ENCODE peak calls at places on chromosomes 6 and 20, in four cellular contexts. One of them, this sample, is unnamed.

GRCh38 chr20:51541189-51542032 is 1.1 kb downstream of the NFATC2 start:
- DNase-seq in GF-D8: peak; percentile 91
- DNase-seq in activated T-cell treated with anti-CD3 and anti-CD28 coated beads, Interleukin-2, amount 50 U/mL, for 72 hours: peak; percentile 80
- DNase-seq in DMS153: peak; percentile 83
- DNase-seq in this sample: peak; percentile 69

GRCh38 chr6:144340541-144341371 is 55.6 kb downstream of the UTRN start:
- DNase-seq in GF-D8: no peak
- DNase-seq in activated T-cell treated with anti-CD3 and anti-CD28 coated beads, Interleukin-2, amount 50 U/mL, for 72 hours: no peak
- DNase-seq in DMS153: no peak
- DNase-seq in this sample: no peak

GRCh38 chr6:109503327-109504224 is 20.6 kb upstream of the ZBTB24 start:
- DNase-seq in GF-D8: peak; percentile 22
- DNase-seq in activated T-cell treated with anti-CD3 and anti-CD28 coated beads, Interleukin-2, amount 50 U/mL, for 72 hours: no peak
- DNase-seq in DMS153: no peak
- DNase-seq in this sample: no peak

GRCh38 chr20:47051936-47052566 is 157.4 kb downstream of the EYA2 start:
- DNase-seq in GF-D8: no peak
- DNase-seq in activated T-cell treated with anti-CD3 and anti-CD28 coated beads, Interleukin-2, amount 50 U/mL, for 72 hours: no peak
- DNase-seq in DMS153: no peak
- DNase-seq in this sample: no peak

GRCh38 chr6:169335301-169335700 is 81.7 kb upstream of the THBS2 start:
- DNase-seq in GF-D8: no peak
- DNase-seq in activated T-cell treated with anti-CD3 and anti-CD28 coated beads, Interleukin-2, amount 50 U/mL, for 72 hours: no peak
- DNase-seq in DMS153: no peak
- DNase-seq in this sample: no peak

GRCh38 chr6:31204751-31205145 is 34.3 kb upstream of the POU5F1 start:
- DNase-seq in GF-D8: no peak
- DNase-seq in activated T-cell treated with anti-CD3 and anti-CD28 coated beads, Interleukin-2, amount 50 U/mL, for 72 hours: no peak
- DNase-seq in DMS153: no peak
- DNase-seq in this sample: no peak

GRCh38 chr6:42428326-42429041 is 23.2 kb downstream of the TRERF1 start:
- DNase-seq in GF-D8: no peak
- DNase-seq in activated T-cell treated with anti-CD3 and anti-CD28 coated beads, Interleukin-2, amount 50 U/mL, for 72 hours: no peak
- DNase-seq in DMS153: no peak
- DNase-seq in this sample: peak; percentile 83

GRCh38 chr20:24657211-24657610 is 187.8 kb downstream of the SYNDIG1 start:
- DNase-seq in GF-D8: no peak
- DNase-seq in activated T-cell treated with anti-CD3 and anti-CD28 coated beads, Interleukin-2, amount 50 U/mL, for 72 hours: no peak
- DNase-seq in DMS153: no peak
- DNase-seq in this sample: no peak

GRCh38 chr20:45012682-45013302 is 46.5 kb downstream of the STK4 start:
- DNase-seq in GF-D8: no peak
- DNase-seq in activated T-cell treated with anti-CD3 and anti-CD28 coated beads, Interleukin-2, amount 50 U/mL, for 72 hours: no peak
- DNase-seq in DMS153: no peak
- DNase-seq in this sample: no peak

GRCh38 chr20:19408971-19409370 is 196.5 kb downstream of the SLC24A3 start:
- DNase-seq in GF-D8: no peak
- DNase-seq in activated T-cell treated with anti-CD3 and anti-CD28 coated beads, Interleukin-2, amount 50 U/mL, for 72 hours: no peak
- DNase-seq in DMS153: no peak
- DNase-seq in this sample: no peak

GRCh38 chr6:133456934-133457333 is 215.8 kb downstream of the EYA4 start:
- DNase-seq in GF-D8: no peak
- DNase-seq in activated T-cell treated with anti-CD3 and anti-CD28 coated beads, Interleukin-2, amount 50 U/mL, for 72 hours: no peak
- DNase-seq in DMS153: no peak
- DNase-seq in this sample: no peak

GRCh38 chr20:1721687-1722512 is 64.3 kb upstream of the SIRPG start:
- DNase-seq in GF-D8: no peak
- DNase-seq in activated T-cell treated with anti-CD3 and anti-CD28 coated beads, Interleukin-2, amount 50 U/mL, for 72 hours: no peak
- DNase-seq in DMS153: no peak
- DNase-seq in this sample: peak; percentile 25

GRCh38 chr20:44070139-44070900 is 116.7 kb downstream of the JPH2 start:
- DNase-seq in GF-D8: no peak
- DNase-seq in activated T-cell treated with anti-CD3 and anti-CD28 coated beads, Interleukin-2, amount 50 U/mL, for 72 hours: peak; percentile 46
- DNase-seq in DMS153: no peak
- DNase-seq in this sample: no peak

GRCh38 chr20:31617432-31618104 is 12.5 kb downstream of the ID1 start:
- DNase-seq in GF-D8: peak; percentile 79
- DNase-seq in activated T-cell treated with anti-CD3 and anti-CD28 coated beads, Interleukin-2, amount 50 U/mL, for 72 hours: no peak
- DNase-seq in DMS153: no peak
- DNase-seq in this sample: peak; percentile 64

GRCh38 chr6:111985202-111985731 is 68.6 kb upstream of the CCN6 start:
- DNase-seq in GF-D8: no peak
- DNase-seq in activated T-cell treated with anti-CD3 and anti-CD28 coated beads, Interleukin-2, amount 50 U/mL, for 72 hours: no peak
- DNase-seq in DMS153: peak; percentile 94
- DNase-seq in this sample: no peak

GRCh38 chr6:19492631-19493030 is 344.5 kb upstream of the ID4 start:
- DNase-seq in GF-D8: no peak
- DNase-seq in activated T-cell treated with anti-CD3 and anti-CD28 coated beads, Interleukin-2, amount 50 U/mL, for 72 hours: no peak
- DNase-seq in DMS153: peak; percentile 75
- DNase-seq in this sample: no peak

GRCh38 chr6:36642913-36643817 is 35.3 kb upstream of the CDKN1A start:
- DNase-seq in GF-D8: no peak
- DNase-seq in activated T-cell treated with anti-CD3 and anti-CD28 coated beads, Interleukin-2, amount 50 U/mL, for 72 hours: no peak
- DNase-seq in DMS153: no peak
- DNase-seq in this sample: no peak

GRCh38 chr6:98957440-98957839 is 9.7 kb upstream of the FBXL4 start:
- DNase-seq in GF-D8: no peak
- DNase-seq in activated T-cell treated with anti-CD3 and anti-CD28 coated beads, Interleukin-2, amount 50 U/mL, for 72 hours: no peak
- DNase-seq in DMS153: no peak
- DNase-seq in this sample: no peak

GRCh38 chr20:57190536-57191265 is 75.7 kb downstream of the BMP7 start:
- DNase-seq in GF-D8: no peak
- DNase-seq in activated T-cell treated with anti-CD3 and anti-CD28 coated beads, Interleukin-2, amount 50 U/mL, for 72 hours: no peak
- DNase-seq in DMS153: no peak
- DNase-seq in this sample: no peak

GRCh38 chr6:13813621-13814175 is 659 bp downstream of the MCUR1 start:
- DNase-seq in GF-D8: peak; percentile 27
- DNase-seq in activated T-cell treated with anti-CD3 and anti-CD28 coated beads, Interleukin-2, amount 50 U/mL, for 72 hours: no peak
- DNase-seq in DMS153: no peak
- DNase-seq in this sample: peak; percentile 83

GRCh38 chr6:6910734-6911295 is 196.9 kb upstream of the RREB1 start:
- DNase-seq in GF-D8: no peak
- DNase-seq in activated T-cell treated with anti-CD3 and anti-CD28 coated beads, Interleukin-2, amount 50 U/mL, for 72 hours: no peak
- DNase-seq in DMS153: no peak
- DNase-seq in this sample: no peak

GRCh38 chr6:6803180-6803978 is 214.9 kb downstream of the LY86 start:
- DNase-seq in GF-D8: no peak
- DNase-seq in activated T-cell treated with anti-CD3 and anti-CD28 coated beads, Interleukin-2, amount 50 U/mL, for 72 hours: peak; percentile 33
- DNase-seq in DMS153: no peak
- DNase-seq in this sample: peak; percentile 76

GRCh38 chr6:47028835-47029360 is 13.2 kb downstream of the ADGRF1 start:
- DNase-seq in GF-D8: no peak
- DNase-seq in activated T-cell treated with anti-CD3 and anti-CD28 coated beads, Interleukin-2, amount 50 U/mL, for 72 hours: no peak
- DNase-seq in DMS153: no peak
- DNase-seq in this sample: no peak

GRCh38 chr6:68333444-68333843 is 301.6 kb upstream of the ADGRB3 start:
- DNase-seq in GF-D8: no peak
- DNase-seq in activated T-cell treated with anti-CD3 and anti-CD28 coated beads, Interleukin-2, amount 50 U/mL, for 72 hours: no peak
- DNase-seq in DMS153: peak; percentile 35
- DNase-seq in this sample: no peak